ENCODE peak calls at places on chromosomes 3 and 15, in ten cellular contexts. One of them, this sample, is unnamed.
A peak's percentile ranks its signal among the peaks of the same experiment; 100 is the strongest.

GRCh38 chr3:107999215-107999775 is 91.5 kb downstream of the CD47 start:
- DNase-seq in glutamatergic neuron: no peak
- DNase-seq in tibial artery: no peak
- DNase-seq in AG10803: peak; percentile 38
- DNase-seq in CD8-positive, alpha-beta T cell: no peak
- DNase-seq in HFFc6: peak; percentile 7
- DNase-seq in CD4-positive, alpha-beta T cell: no peak
- DNase-seq in progenitor cell of endocrine pancreas: no peak
- DNase-seq in sigmoid colon: no peak
- DNase-seq in neural progenitor cell: peak; percentile 21
- DNase-seq in this sample: no peak

GRCh38 chr15:57924536-57924935 is 141.0 kb downstream of the ALDH1A2 start:
- DNase-seq in AG10803: no peak
- DNase-seq in CD4-positive, alpha-beta T cell: no peak
- DNase-seq in CD8-positive, alpha-beta T cell: no peak
- DNase-seq in sigmoid colon: no peak
- DNase-seq in neural progenitor cell: no peak
- DNase-seq in tibial artery: no peak
- DNase-seq in progenitor cell of endocrine pancreas: no peak
- DNase-seq in HFFc6: no peak
- DNase-seq in glutamatergic neuron: no peak
- DNase-seq in this sample: no peak

GRCh38 chr15:63276342-63277043 is 912 bp upstream of the APH1B start:
- DNase-seq in neural progenitor cell: no peak
- DNase-seq in tibial artery: no peak
- DNase-seq in CD8-positive, alpha-beta T cell: no peak
- DNase-seq in sigmoid colon: no peak
- DNase-seq in CD4-positive, alpha-beta T cell: no peak
- DNase-seq in AG10803: peak; percentile 46
- DNase-seq in progenitor cell of endocrine pancreas: no peak
- DNase-seq in glutamatergic neuron: no peak
- DNase-seq in HFFc6: no peak
- DNase-seq in this sample: no peak

GRCh38 chr3:143120716-143121239 is 1.2 kb downstream of the CHST2 start:
- DNase-seq in CD8-positive, alpha-beta T cell: peak; percentile 62
- DNase-seq in CD4-positive, alpha-beta T cell: peak; percentile 18
- DNase-seq in tibial artery: no peak
- DNase-seq in AG10803: peak; percentile 31
- DNase-seq in glutamatergic neuron: peak; percentile 58
- DNase-seq in progenitor cell of endocrine pancreas: peak; percentile 28
- DNase-seq in sigmoid colon: no peak
- DNase-seq in HFFc6: peak; percentile 17
- DNase-seq in neural progenitor cell: peak; percentile 65
- DNase-seq in this sample: peak; percentile 56

GRCh38 chr3:47772788-47773187 is 8.9 kb downstream of the SMARCC1 start:
- DNase-seq in CD8-positive, alpha-beta T cell: no peak
- DNase-seq in HFFc6: no peak
- DNase-seq in neural progenitor cell: no peak
- DNase-seq in CD4-positive, alpha-beta T cell: no peak
- DNase-seq in tibial artery: peak; percentile 29
- DNase-seq in AG10803: no peak
- DNase-seq in glutamatergic neuron: no peak
- DNase-seq in progenitor cell of endocrine pancreas: no peak
- DNase-seq in sigmoid colon: peak; percentile 39
- DNase-seq in this sample: no peak

GRCh38 chr3:136196064-136196400 is at the start of gene MSL2:
- DNase-seq in CD4-positive, alpha-beta T cell: no peak
- DNase-seq in tibial artery: no peak
- DNase-seq in neural progenitor cell: no peak
- DNase-seq in progenitor cell of endocrine pancreas: no peak
- DNase-seq in CD8-positive, alpha-beta T cell: no peak
- DNase-seq in glutamatergic neuron: no peak
- DNase-seq in AG10803: no peak
- DNase-seq in HFFc6: no peak
- DNase-seq in sigmoid colon: no peak
- DNase-seq in this sample: no peak

GRCh38 chr3:49812916-49813496 is 747 bp downstream of the UBA7 start:
- DNase-seq in CD8-positive, alpha-beta T cell: no peak
- DNase-seq in progenitor cell of endocrine pancreas: no peak
- DNase-seq in AG10803: no peak
- DNase-seq in sigmoid colon: no peak
- DNase-seq in HFFc6: no peak
- DNase-seq in glutamatergic neuron: no peak
- DNase-seq in tibial artery: no peak
- DNase-seq in neural progenitor cell: no peak
- DNase-seq in CD4-positive, alpha-beta T cell: no peak
- DNase-seq in this sample: no peak

GRCh38 chr3:54126551-54126950 is 4.2 kb downstream of the CACNA2D3 start:
- DNase-seq in AG10803: no peak
- DNase-seq in HFFc6: no peak
- DNase-seq in CD4-positive, alpha-beta T cell: no peak
- DNase-seq in glutamatergic neuron: no peak
- DNase-seq in CD8-positive, alpha-beta T cell: no peak
- DNase-seq in neural progenitor cell: no peak
- DNase-seq in sigmoid colon: no peak
- DNase-seq in progenitor cell of endocrine pancreas: no peak
- DNase-seq in tibial artery: no peak
- DNase-seq in this sample: no peak

GRCh38 chr15:67843571-67844387 is 3.9 kb upstream of the RNU6-1 start:
- DNase-seq in CD4-positive, alpha-beta T cell: no peak
- DNase-seq in tibial artery: peak; percentile 31
- DNase-seq in sigmoid colon: peak; percentile 70
- DNase-seq in HFFc6: peak; percentile 43
- DNase-seq in glutamatergic neuron: no peak
- DNase-seq in progenitor cell of endocrine pancreas: no peak
- DNase-seq in neural progenitor cell: peak; percentile 91
- DNase-seq in CD8-positive, alpha-beta T cell: no peak
- DNase-seq in AG10803: no peak
- DNase-seq in this sample: no peak

GRCh38 chr3:98980915-98981596 is 79.6 kb upstream of the DCBLD2 start:
- DNase-seq in glutamatergic neuron: no peak
- DNase-seq in CD4-positive, alpha-beta T cell: no peak
- DNase-seq in AG10803: peak; percentile 82
- DNase-seq in CD8-positive, alpha-beta T cell: no peak
- DNase-seq in progenitor cell of endocrine pancreas: no peak
- DNase-seq in tibial artery: no peak
- DNase-seq in neural progenitor cell: no peak
- DNase-seq in HFFc6: peak; percentile 84
- DNase-seq in sigmoid colon: no peak
- DNase-seq in this sample: no peak

GRCh38 chr15:51162865-51163762 is 68.4 kb upstream of the TNFAIP8L3 start:
- DNase-seq in sigmoid colon: peak; percentile 77
- DNase-seq in AG10803: peak; percentile 55
- DNase-seq in glutamatergic neuron: peak; percentile 76
- DNase-seq in HFFc6: peak; percentile 60
- DNase-seq in tibial artery: peak; percentile 81
- DNase-seq in progenitor cell of endocrine pancreas: peak; percentile 62
- DNase-seq in neural progenitor cell: peak; percentile 75
- DNase-seq in CD4-positive, alpha-beta T cell: peak; percentile 14
- DNase-seq in CD8-positive, alpha-beta T cell: peak; percentile 60
- DNase-seq in this sample: peak; percentile 29

GRCh38 chr3:112046599-112046998 is 12.1 kb downstream of the TMPRSS7 start:
- DNase-seq in HFFc6: peak; percentile 31
- DNase-seq in glutamatergic neuron: no peak
- DNase-seq in AG10803: no peak
- DNase-seq in progenitor cell of endocrine pancreas: no peak
- DNase-seq in CD4-positive, alpha-beta T cell: no peak
- DNase-seq in CD8-positive, alpha-beta T cell: no peak
- DNase-seq in sigmoid colon: no peak
- DNase-seq in neural progenitor cell: no peak
- DNase-seq in tibial artery: no peak
- DNase-seq in this sample: no peak

DNA sequence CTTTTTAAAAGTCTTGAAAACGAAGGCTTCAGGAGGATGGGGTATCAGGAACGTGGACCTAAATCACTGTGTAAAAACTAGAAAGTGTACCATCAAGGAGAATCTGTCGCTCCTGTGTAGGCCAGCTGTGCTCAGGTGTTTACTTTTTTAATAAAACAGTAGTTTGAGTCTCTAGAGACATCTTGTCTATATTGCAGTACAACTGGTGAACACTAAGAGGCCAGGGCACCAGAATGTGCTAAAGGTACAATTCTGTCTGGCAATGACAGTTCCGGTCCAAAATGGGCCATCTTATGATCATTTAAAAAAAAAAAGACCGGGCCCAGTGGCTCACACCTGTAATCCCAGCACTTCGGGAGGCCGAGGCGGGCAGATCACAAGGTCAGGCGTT is 61.8 kb upstream of the MCF2L2 start:
- DNase-seq in progenitor cell of endocrine pancreas: no peak
- DNase-seq in CD8-positive, alpha-beta T cell: no peak
- DNase-seq in AG10803: no peak
- DNase-seq in CD4-positive, alpha-beta T cell: no peak
- DNase-seq in glutamatergic neuron: no peak
- DNase-seq in neural progenitor cell: no peak
- DNase-seq in tibial artery: no peak
- DNase-seq in HFFc6: no peak
- DNase-seq in sigmoid colon: no peak
- DNase-seq in this sample: no peak
- TF ChIP-seq CTCF in progenitor cell of endocrine pancreas: no peak
- TF ChIP-seq CTCF in CD8-positive, alpha-beta T cell: no peak
- TF ChIP-seq CTCF in AG10803: no peak
- TF ChIP-seq CTCF in CD4-positive, alpha-beta T cell: no peak
- TF ChIP-seq CTCF in glutamatergic neuron: no peak
- TF ChIP-seq CTCF in neural progenitor cell: no peak
- TF ChIP-seq CTCF in tibial artery: no peak
- TF ChIP-seq CTCF in HFFc6: no peak
- TF ChIP-seq CTCF in sigmoid colon: no peak
- TF ChIP-seq CTCF in this sample: no peak

GRCh38 chr3:57683286-57683685 is 9.6 kb downstream of the DENND6A start:
- DNase-seq in neural progenitor cell: no peak
- DNase-seq in CD4-positive, alpha-beta T cell: no peak
- DNase-seq in CD8-positive, alpha-beta T cell: no peak
- DNase-seq in glutamatergic neuron: no peak
- DNase-seq in AG10803: no peak
- DNase-seq in tibial artery: no peak
- DNase-seq in sigmoid colon: no peak
- DNase-seq in HFFc6: no peak
- DNase-seq in progenitor cell of endocrine pancreas: no peak
- DNase-seq in this sample: no peak

GRCh38 chr3:57681691-57682090 is 11.2 kb downstream of the DENND6A start:
- DNase-seq in glutamatergic neuron: no peak
- DNase-seq in neural progenitor cell: no peak
- DNase-seq in CD8-positive, alpha-beta T cell: no peak
- DNase-seq in HFFc6: no peak
- DNase-seq in sigmoid colon: no peak
- DNase-seq in progenitor cell of endocrine pancreas: no peak
- DNase-seq in AG10803: no peak
- DNase-seq in CD4-positive, alpha-beta T cell: no peak
- DNase-seq in tibial artery: no peak
- DNase-seq in this sample: no peak

GRCh38 chr3:57680046-57680445 is 12.8 kb downstream of the DENND6A start:
- DNase-seq in CD8-positive, alpha-beta T cell: no peak
- DNase-seq in sigmoid colon: no peak
- DNase-seq in tibial artery: no peak
- DNase-seq in AG10803: no peak
- DNase-seq in CD4-positive, alpha-beta T cell: no peak
- DNase-seq in neural progenitor cell: no peak
- DNase-seq in progenitor cell of endocrine pancreas: no peak
- DNase-seq in glutamatergic neuron: no peak
- DNase-seq in HFFc6: no peak
- DNase-seq in this sample: no peak

GRCh38 chr3:57682284-57682683 is 10.6 kb downstream of the DENND6A start:
- DNase-seq in AG10803: peak; percentile 24
- DNase-seq in CD8-positive, alpha-beta T cell: no peak
- DNase-seq in neural progenitor cell: no peak
- DNase-seq in progenitor cell of endocrine pancreas: no peak
- DNase-seq in HFFc6: peak; percentile 21
- DNase-seq in glutamatergic neuron: no peak
- DNase-seq in tibial artery: no peak
- DNase-seq in CD4-positive, alpha-beta T cell: no peak
- DNase-seq in sigmoid colon: no peak
- DNase-seq in this sample: no peak
- TF ChIP-seq CTCF in AG10803: peak; percentile 48
- TF ChIP-seq CTCF in CD8-positive, alpha-beta T cell: no peak
- TF ChIP-seq CTCF in neural progenitor cell: peak; percentile 29
- TF ChIP-seq CTCF in progenitor cell of endocrine pancreas: peak; percentile 39
- TF ChIP-seq CTCF in HFFc6: peak; percentile 78
- TF ChIP-seq CTCF in glutamatergic neuron: peak; percentile 28
- TF ChIP-seq CTCF in tibial artery: no peak
- TF ChIP-seq CTCF in CD4-positive, alpha-beta T cell: no peak
- TF ChIP-seq CTCF in sigmoid colon: no peak
- TF ChIP-seq CTCF in this sample: no peak

DNA sequence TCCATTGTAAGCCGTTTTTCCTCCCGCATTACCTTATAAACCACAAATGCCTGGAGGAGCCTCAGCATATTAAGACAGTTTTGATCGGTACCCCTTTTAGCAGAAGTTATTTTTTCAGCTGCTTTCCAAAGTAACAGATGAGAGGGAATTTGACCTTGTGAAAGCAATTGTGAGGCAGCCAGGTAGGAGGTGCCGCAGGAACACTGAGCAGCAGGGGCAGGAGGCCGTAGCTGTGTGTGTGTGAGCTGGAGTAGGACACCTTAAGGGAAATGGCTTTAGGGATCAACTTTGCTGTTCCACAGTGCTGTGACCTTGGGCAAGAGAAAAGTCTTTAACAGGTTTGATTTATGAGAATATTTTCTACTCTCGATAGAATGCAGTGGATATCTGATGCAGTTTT is 482.1 kb downstream of the IL5RA start:
- DNase-seq in progenitor cell of endocrine pancreas: no peak
- DNase-seq in neural progenitor cell: no peak
- DNase-seq in AG10803: no peak
- DNase-seq in CD4-positive, alpha-beta T cell: no peak
- DNase-seq in sigmoid colon: no peak
- DNase-seq in CD8-positive, alpha-beta T cell: no peak
- DNase-seq in HFFc6: no peak
- DNase-seq in tibial artery: no peak
- DNase-seq in glutamatergic neuron: no peak
- DNase-seq in this sample: no peak
- TF ChIP-seq CTCF in progenitor cell of endocrine pancreas: no peak
- TF ChIP-seq CTCF in neural progenitor cell: no peak
- TF ChIP-seq CTCF in AG10803: no peak
- TF ChIP-seq CTCF in CD4-positive, alpha-beta T cell: no peak
- TF ChIP-seq CTCF in sigmoid colon: no peak
- TF ChIP-seq CTCF in CD8-positive, alpha-beta T cell: no peak
- TF ChIP-seq CTCF in HFFc6: no peak
- TF ChIP-seq CTCF in tibial artery: no peak
- TF ChIP-seq CTCF in glutamatergic neuron: no peak
- TF ChIP-seq CTCF in this sample: no peak

DNA sequence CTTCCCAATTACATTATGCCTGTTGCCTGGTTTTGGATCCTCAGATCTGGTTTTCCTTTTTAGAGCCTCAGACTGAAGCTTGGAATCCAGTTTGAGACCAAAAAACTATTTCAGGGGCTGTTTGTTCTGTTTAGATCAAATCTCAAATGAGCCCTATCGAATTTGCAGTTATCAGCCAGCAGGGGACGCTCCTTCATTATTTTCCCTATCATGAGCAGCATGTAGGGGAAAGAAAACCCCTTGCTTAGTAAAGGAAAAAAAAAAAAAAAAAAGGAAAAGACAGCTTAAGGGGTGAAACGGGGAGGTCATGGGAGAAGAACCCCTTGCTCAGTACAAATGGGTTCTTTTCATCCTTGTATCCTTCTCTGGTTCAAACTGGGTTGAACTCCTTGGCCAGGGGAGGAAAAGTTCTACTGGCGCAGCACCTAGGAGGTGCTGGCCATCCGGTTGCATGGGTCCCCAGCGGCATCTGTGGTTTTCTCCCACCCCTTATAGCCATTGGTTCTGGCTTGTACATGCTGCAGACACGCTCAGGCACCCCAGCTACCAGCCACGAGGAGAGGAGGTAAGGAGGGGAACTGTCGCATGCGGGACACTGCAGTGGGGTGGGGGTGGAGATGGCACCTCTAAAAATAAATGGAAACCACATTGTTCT is 1375.1 kb upstream of the ALCAM start:
- DNase-seq in AG10803: peak; percentile 15
- DNase-seq in CD8-positive, alpha-beta T cell: no peak
- DNase-seq in tibial artery: no peak
- DNase-seq in CD4-positive, alpha-beta T cell: no peak
- DNase-seq in progenitor cell of endocrine pancreas: no peak
- DNase-seq in glutamatergic neuron: no peak
- DNase-seq in neural progenitor cell: peak; percentile 51
- DNase-seq in sigmoid colon: no peak
- DNase-seq in HFFc6: no peak
- DNase-seq in this sample: no peak
- TF ChIP-seq CTCF in AG10803: peak; percentile 53
- TF ChIP-seq CTCF in CD8-positive, alpha-beta T cell: no peak
- TF ChIP-seq CTCF in tibial artery: no peak
- TF ChIP-seq CTCF in CD4-positive, alpha-beta T cell: no peak
- TF ChIP-seq CTCF in progenitor cell of endocrine pancreas: peak; percentile 47
- TF ChIP-seq CTCF in glutamatergic neuron: peak; percentile 67
- TF ChIP-seq CTCF in neural progenitor cell: peak; percentile 76
- TF ChIP-seq CTCF in sigmoid colon: no peak
- TF ChIP-seq CTCF in HFFc6: peak; percentile 71
- TF ChIP-seq CTCF in this sample: no peak

This sample was measured in activated B cell treated with CpG ODN at 0.5 μM for 24 hours.